ENCODE peak calls at places on chromosomes 4 and X, in seven cellular contexts. L, D, P, X, O, C and S are unnamed samples.

GRCh38 chr4:116215622-116216021 is 869.8 kb downstream of the TRAM1L1 start:
- DNase-seq in L (no peak), D (no peak), P (no peak), X (no peak), O (no peak), C (no peak), S (no peak)

GRCh38 chrX:41559662-41560061 is 112.5 kb downstream of the NYX start:
- DNase-seq in L (no peak), D (no peak), P (no peak), X (peak), O (peak), C (no peak), S (peak)

GRCh38 chr4:107866726-107867125 is 42.0 kb downstream of the SGMS2 start:
- DNase-seq in L (no peak), D (no peak), P (no peak), X (no peak), O (peak), C (no peak), S (no peak)

GRCh38 chr4:83208776-83209365 is 75.7 kb downstream of the COQ2 start:
- DNase-seq in L (no peak), D (no peak), P (no peak), X (no peak), O (peak), C (no peak), S (no peak)

GRCh38 chr4:27429260-27429970 is 568.8 kb downstream of the STIM2 start:
- DNase-seq in L (no peak), D (peak), P (no peak), X (no peak), O (no peak), C (no peak), S (no peak)

GRCh38 chr4:95018845-95019244 is 261.1 kb downstream of the BMPR1B start:
- DNase-seq in L (peak), D (no peak), P (no peak), X (no peak), O (no peak), C (no peak), S (no peak)

GRCh38 chr4:139247656-139248238 is 32.3 kb downstream of the MGARP start:
- DNase-seq in L (no peak), D (no peak), P (no peak), X (no peak), O (no peak), C (no peak), S (no peak)

GRCh38 chrX:47610506-47610905 is 9.2 kb downstream of the SYN1 start:
- DNase-seq in L (no peak), D (no peak), P (no peak), X (no peak), O (no peak), C (no peak), S (no peak)

GRCh38 chrX:20461576-20461975 is 194.9 kb upstream of the RPS6KA3 start:
- DNase-seq in L (no peak), D (no peak), P (no peak), X (no peak), O (peak), C (no peak), S (no peak)

GRCh38 chr4:53196872-53197759 is 168.7 kb downstream of the SCFD2 start:
- DNase-seq in L (peak), D (no peak), P (no peak), X (no peak), O (peak), C (no peak), S (no peak)

GRCh38 chr4:187814737-187815465 is 180.7 kb upstream of the ZFP42 start:
- DNase-seq in L (no peak), D (no peak), P (no peak), X (no peak), O (no peak), C (no peak), S (no peak)

GRCh38 chrX:109847257-109848187 is 114.5 kb upstream of the ACSL4 start:
- DNase-seq in L (no peak), D (peak), P (no peak), X (no peak), O (peak), C (no peak), S (no peak)

GRCh38 chr4:173415885-173416658 is 17.2 kb upstream of the SCRG1 start:
- DNase-seq in L (no peak), D (no peak), P (no peak), X (no peak), O (peak), C (peak), S (no peak)

GRCh38 chr4:54315561-54315960 is 86.5 kb downstream of the PDGFRA start:
- DNase-seq in L (no peak), D (no peak), P (no peak), X (peak), O (no peak), C (no peak), S (no peak)

GRCh38 chr4:75235359-75235951 is 278.7 kb downstream of the RCHY1 start:
- DNase-seq in L (no peak), D (no peak), P (no peak), X (no peak), O (no peak), C (no peak), S (no peak)

GRCh38 chr4:181677203-181677602 is 566.0 kb upstream of the TENM3 start:
- DNase-seq in L (no peak), D (no peak), P (no peak), X (no peak), O (peak), C (no peak), S (no peak)

GRCh38 chrX:13857804-13858203 is 40.9 kb upstream of the GPM6B start:
- DNase-seq in L (no peak), D (no peak), P (no peak), X (no peak), O (no peak), C (no peak), S (no peak)

GRCh38 chrX:100368167-100368566 is 41.9 kb downstream of the PCDH19 start:
- DNase-seq in L (no peak), D (peak), P (no peak), X (peak), O (peak), C (no peak), S (no peak)

GRCh38 chr4:110586137-110586850 is 36.6 kb downstream of the PITX2 start:
- DNase-seq in L (no peak), D (no peak), P (no peak), X (no peak), O (peak), C (no peak), S (no peak)

GRCh38 chrX:56343664-56344063 is 111.5 kb downstream of the KLF8 start:
- DNase-seq in L (no peak), D (no peak), P (no peak), X (no peak), O (no peak), C (no peak), S (peak)

GRCh38 chr4:142959156-142959555 is 113.1 kb upstream of the INPP4B start:
- DNase-seq in L (peak), D (no peak), P (no peak), X (no peak), O (no peak), C (no peak), S (no peak)